ENCODE peak calls at places on chromosomes 3 and 15, in five cellular contexts. One of them, this sample, is unnamed.

GRCh38 chr15:85926834-85927233 is 132.1 kb upstream of the KLHL25 start:
- DNase-seq in GM12878: no peak
- DNase-seq in HepG2: no peak
- DNase-seq in A549: no peak
- DNase-seq in K562: no peak
- DNase-seq in this sample: no peak

GRCh38 chr3:111577798-111578685 is 17.1 kb downstream of the ZBED2 start:
- DNase-seq in GM12878: peak
- DNase-seq in HepG2: peak
- DNase-seq in A549: peak
- DNase-seq in K562: no peak
- DNase-seq in this sample: peak

GRCh38 chr3:134471521-134472193 is 14.1 kb downstream of the ANAPC13 start:
- DNase-seq in GM12878: no peak
- DNase-seq in HepG2: no peak
- DNase-seq in A549: peak
- DNase-seq in K562: no peak
- DNase-seq in this sample: peak

GRCh38 chr15:63972801-63973200 is 73.5 kb downstream of the DAPK2 start:
- DNase-seq in GM12878: no peak
- DNase-seq in HepG2: no peak
- DNase-seq in A549: no peak
- DNase-seq in K562: no peak
- DNase-seq in this sample: no peak

GRCh38 chr3:29694783-29695182 is 413.9 kb downstream of the RBMS3 start:
- DNase-seq in GM12878: no peak
- DNase-seq in HepG2: peak
- DNase-seq in A549: peak
- DNase-seq in K562: no peak
- DNase-seq in this sample: peak

GRCh38 chr15:66702770-66703539 is 919 bp downstream of the SMAD6 start:
- DNase-seq in GM12878: no peak
- DNase-seq in HepG2: no peak
- DNase-seq in A549: no peak
- DNase-seq in K562: no peak
- DNase-seq in this sample: no peak

GRCh38 chr15:83206971-83207621 is 527 bp downstream of the HDGFL3 start:
- DNase-seq in GM12878: no peak
- DNase-seq in HepG2: no peak
- DNase-seq in A549: peak
- DNase-seq in K562: peak
- DNase-seq in this sample: peak

GRCh38 chr3:112681822-112682325 is 40.9 kb upstream of the CCDC80 start:
- DNase-seq in GM12878: no peak
- DNase-seq in HepG2: no peak
- DNase-seq in A549: no peak
- DNase-seq in K562: no peak
- DNase-seq in this sample: peak

GRCh38 chr15:78830514-78831228 is 19.4 kb upstream of the ADAMTS7 start:
- DNase-seq in GM12878: no peak
- DNase-seq in HepG2: no peak
- DNase-seq in A549: no peak
- DNase-seq in K562: no peak
- DNase-seq in this sample: no peak

GRCh38 chr3:31880020-31880419 is 101.0 kb downstream of the OSBPL10 start:
- DNase-seq in GM12878: no peak
- DNase-seq in HepG2: peak
- DNase-seq in A549: no peak
- DNase-seq in K562: no peak
- DNase-seq in this sample: no peak

GRCh38 chr15:26945046-26945445 is 25.9 kb upstream of the GABRG3 start:
- DNase-seq in GM12878: no peak
- DNase-seq in HepG2: no peak
- DNase-seq in A549: no peak
- DNase-seq in K562: no peak
- DNase-seq in this sample: no peak

GRCh38 chr15:60656491-60657284 is 177.7 kb upstream of the ICE2 start:
- DNase-seq in GM12878: no peak
- DNase-seq in HepG2: no peak
- DNase-seq in A549: no peak
- DNase-seq in K562: no peak
- DNase-seq in this sample: no peak

GRCh38 chr3:165156757-165157156 is 39.4 kb downstream of the SLITRK3 start:
- DNase-seq in GM12878: no peak
- DNase-seq in HepG2: no peak
- DNase-seq in A549: no peak
- DNase-seq in K562: no peak
- DNase-seq in this sample: no peak

GRCh38 chr3:51982352-51982837 is 940 bp upstream of the ACY1 start:
- DNase-seq in GM12878: no peak
- DNase-seq in HepG2: peak
- DNase-seq in A549: peak
- DNase-seq in K562: peak
- DNase-seq in this sample: no peak

GRCh38 chr3:134955874-134956273 is 160.8 kb downstream of the EPHB1 start:
- DNase-seq in GM12878: no peak
- DNase-seq in HepG2: no peak
- DNase-seq in A549: no peak
- DNase-seq in K562: no peak
- DNase-seq in this sample: no peak

GRCh38 chr15:68402432-68403160 is 29.4 kb downstream of the ITGA11 start:
- DNase-seq in GM12878: no peak
- DNase-seq in HepG2: no peak
- DNase-seq in A549: no peak
- DNase-seq in K562: no peak
- DNase-seq in this sample: no peak

GRCh38 chr15:29182590-29182989 is 87.0 kb downstream of the NSMCE3 start:
- DNase-seq in GM12878: no peak
- DNase-seq in HepG2: no peak
- DNase-seq in A549: no peak
- DNase-seq in K562: no peak
- DNase-seq in this sample: no peak

GRCh38 chr3:108453541-108454057 is 56.8 kb downstream of the MYH15 start:
- DNase-seq in GM12878: no peak
- DNase-seq in HepG2: no peak
- DNase-seq in A549: no peak
- DNase-seq in K562: no peak
- DNase-seq in this sample: no peak

GRCh38 chr15:80920271-80920699 is 69.3 kb downstream of the MESD start:
- DNase-seq in GM12878: no peak
- DNase-seq in HepG2: no peak
- DNase-seq in A549: no peak
- DNase-seq in K562: no peak
- DNase-seq in this sample: no peak

DNA sequence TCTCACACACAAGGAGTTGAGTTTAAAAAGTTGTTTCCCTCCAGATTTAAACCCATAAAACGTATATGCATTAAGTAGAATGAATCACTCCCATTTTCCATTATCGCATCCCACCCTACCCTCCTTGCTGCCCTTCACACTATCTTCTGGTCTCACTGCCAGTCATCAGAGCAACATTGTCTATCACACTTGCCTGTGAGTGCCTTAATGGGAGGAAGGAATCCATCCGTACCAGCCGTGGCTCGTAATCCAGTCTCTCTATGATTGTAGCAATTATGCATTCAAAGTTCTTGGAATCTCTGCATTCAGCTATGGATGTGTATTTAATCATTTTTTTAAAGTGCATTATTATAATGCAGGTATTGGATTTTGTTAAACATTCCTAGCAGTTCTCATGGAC is 1.9 kb downstream of the TMEM266 start:
- DNase-seq in GM12878: no peak
- DNase-seq in HepG2: no peak
- DNase-seq in A549: no peak
- DNase-seq in K562: no peak
- DNase-seq in this sample: no peak
- TF ChIP-seq MYC in GM12878: no peak
- TF ChIP-seq MYC in HepG2: no peak
- TF ChIP-seq MYC in A549: no peak
- TF ChIP-seq MYC in K562: no peak
- TF ChIP-seq MYC in this sample: no peak

GRCh38 chr3:4326868-4327267 is 23.7 kb downstream of the SETMAR start:
- DNase-seq in GM12878: no peak
- DNase-seq in HepG2: no peak
- DNase-seq in A549: no peak
- DNase-seq in K562: no peak
- DNase-seq in this sample: no peak
- H3K27ac ChIP-seq in GM12878: no peak
- H3K27ac ChIP-seq in HepG2: no peak
- H3K27ac ChIP-seq in A549: no peak
- H3K27ac ChIP-seq in K562: no peak
- H3K27ac ChIP-seq in this sample: no peak

GRCh38 chr15:101652098-101652782 is at the start of gene TM2D3:
- DNase-seq in GM12878: peak
- DNase-seq in HepG2: peak
- DNase-seq in A549: peak
- DNase-seq in K562: peak
- DNase-seq in this sample: peak

GRCh38 chr15:101652783-101653430 is 726 bp upstream of the TM2D3 start:
- DNase-seq in GM12878: no peak
- DNase-seq in HepG2: no peak
- DNase-seq in A549: no peak
- DNase-seq in K562: peak
- DNase-seq in this sample: no peak

GRCh38 chr15:101648356-101648755 is 3.8 kb downstream of the TM2D3 start:
- DNase-seq in GM12878: no peak
- DNase-seq in HepG2: no peak
- DNase-seq in A549: no peak
- DNase-seq in K562: no peak
- DNase-seq in this sample: no peak

GRCh38 chr15:101651753-101652097 is 456 bp downstream of the TM2D3 start:
- DNase-seq in GM12878: no peak
- DNase-seq in HepG2: peak
- DNase-seq in A549: peak
- DNase-seq in K562: peak
- DNase-seq in this sample: peak

DNA sequence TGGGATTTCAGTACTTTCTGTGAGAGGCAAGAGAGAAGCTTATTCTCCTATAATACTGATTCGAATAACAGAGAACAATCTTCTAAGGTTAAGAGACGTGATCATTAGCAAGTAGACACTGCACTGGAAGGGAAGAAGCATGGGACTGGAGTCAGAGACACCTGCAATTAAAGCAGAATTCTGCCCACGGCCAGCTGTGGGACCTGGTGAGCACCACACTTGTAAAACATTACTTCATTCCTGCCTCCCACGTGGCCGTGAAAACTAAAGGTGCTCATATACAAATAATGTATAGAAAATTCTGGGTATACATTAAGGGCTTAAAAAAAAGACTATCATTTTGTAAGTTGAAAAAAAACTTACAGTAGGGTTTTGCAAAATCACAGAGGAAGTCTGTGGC is 2.0 kb downstream of the TM2D3 start:
- DNase-seq in GM12878: no peak
- DNase-seq in HepG2: no peak
- DNase-seq in A549: no peak
- DNase-seq in K562: no peak
- DNase-seq in this sample: no peak
- TF ChIP-seq MYC in GM12878: no peak
- TF ChIP-seq MYC in HepG2: no peak
- TF ChIP-seq MYC in A549: no peak
- TF ChIP-seq MYC in K562: no peak
- TF ChIP-seq MYC in this sample: no peak

DNA sequence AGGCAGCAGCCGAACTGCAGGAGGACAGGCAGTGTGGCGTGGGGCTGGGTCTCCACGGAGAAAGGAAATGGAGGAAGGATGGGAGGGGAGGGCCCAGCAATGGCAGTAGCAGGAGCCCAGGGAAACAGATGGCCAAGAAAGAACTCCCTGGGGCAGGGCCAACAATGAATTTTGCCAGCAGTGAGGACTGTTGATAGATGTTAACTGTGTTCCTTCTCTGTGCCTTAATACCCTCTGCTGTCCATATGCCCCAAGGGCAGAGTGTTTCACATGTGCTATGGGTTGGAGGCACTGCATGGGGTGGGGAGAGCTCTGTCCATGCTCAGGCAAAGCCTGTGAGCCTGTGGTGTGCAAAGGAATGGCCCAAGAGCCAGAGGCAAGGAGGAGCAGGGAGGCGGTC is 70.8 kb upstream of the POMGNT2 start:
- DNase-seq in GM12878: no peak
- DNase-seq in HepG2: no peak
- DNase-seq in A549: no peak
- DNase-seq in K562: no peak
- DNase-seq in this sample: peak
- H3K27ac ChIP-seq in GM12878: no peak
- H3K27ac ChIP-seq in HepG2: no peak
- H3K27ac ChIP-seq in A549: no peak
- H3K27ac ChIP-seq in K562: no peak
- H3K27ac ChIP-seq in this sample: no peak

This sample was measured in endothelial cell of umbilical vein.